ENCODE peak calls at places on chromosome 3, in eight cellular contexts. X is HepG2, K is lower lobe of right lung, P is astrocyte, T is foreskin fibroblast, A is mucosa of descending colon, C is colonic mucosa, H is psoas muscle. U is an unnamed sample.

GRCh38 chr3:102129774-102130608 is 280.7 kb downstream of the NFKBIZ start:
- DNase-seq in A (no peak), C (no peak), H (no peak), X (no peak), P (peak), T (peak), K (no peak), U (peak)

GRCh38 chr3:49799105-49799504 is 568 bp downstream of the CDHR4 start:
- DNase-seq in K (no peak), P (no peak), C (no peak), H (no peak), X (no peak), A (peak), T (no peak), U (no peak)

GRCh38 chr3:58994746-58995330 is 55.0 kb downstream of the CFAP20DC start:
- DNase-seq in X (peak), A (no peak), H (no peak), P (peak), T (peak), K (no peak), C (peak), U (peak)

GRCh38 chr3:61997112-61997511 is 376.2 kb downstream of the FEZF2 start:
- DNase-seq in K (no peak), A (no peak), T (peak), P (no peak), H (no peak), C (no peak), X (no peak), U (no peak)

GRCh38 chr3:9153763-9154601 is 95.5 kb downstream of the SRGAP3 start:
- DNase-seq in C (no peak), T (peak), X (no peak), A (no peak), K (no peak), H (peak), P (peak), U (no peak)

GRCh38 chr3:25830373-25831305 is 40.7 kb downstream of the OXSM start:
- DNase-seq in T (no peak), C (no peak), K (no peak), P (no peak), X (no peak), A (no peak), H (no peak), U (no peak)

GRCh38 chr3:105166893-105167292 is 199.8 kb upstream of the ALCAM start:
- DNase-seq in A (no peak), K (no peak), P (peak), T (no peak), H (no peak), C (no peak), X (no peak), U (peak)

GRCh38 chr3:125353128-125353527 is 22.0 kb downstream of the ZNF148 start:
- DNase-seq in A (no peak), T (peak), H (no peak), P (no peak), K (no peak), X (no peak), C (no peak), U (no peak)

GRCh38 chr3:47896736-47897135 is 93.8 kb downstream of the DHX30 start:
- DNase-seq in X (no peak), C (no peak), T (no peak), A (no peak), P (no peak), H (no peak), K (no peak), U (no peak)

GRCh38 chr3:16124636-16125035 is 49.8 kb upstream of the GALNT15 start:
- DNase-seq in X (no peak), T (peak), C (no peak), A (no peak), P (peak), K (no peak), H (no peak), U (peak)

GRCh38 chr3:151890721-151891141 is 17.3 kb downstream of the SUCNR1 start:
- DNase-seq in P (peak), K (no peak), T (no peak), X (no peak), A (no peak), C (no peak), H (no peak), U (peak)

GRCh38 chr3:158471639-158472294 is 99.2 kb upstream of the MLF1 start:
- DNase-seq in C (no peak), H (no peak), P (peak), A (no peak), K (no peak), T (peak), X (peak), U (peak)

GRCh38 chr3:39639344-39640236 is 169.8 kb upstream of the MYRIP start:
- DNase-seq in A (no peak), H (no peak), T (peak), C (no peak), K (no peak), P (peak), X (peak), U (peak)

GRCh38 chr3:128875556-128876120 is 3.8 kb upstream of the ACAD9 start:
- DNase-seq in A (peak), C (peak), K (peak), H (no peak), T (peak), X (peak), P (no peak), U (peak)

GRCh38 chr3:114418724-114419543 is 125.1 kb downstream of the TIGIT start:
- DNase-seq in P (peak), T (peak), X (peak), H (no peak), K (no peak), C (no peak), A (no peak), U (peak)

GRCh38 chr3:148955544-148956346 is 35.6 kb upstream of the GYG1 start:
- DNase-seq in A (no peak), C (peak), X (peak), K (no peak), H (peak), P (peak), T (peak), U (peak)

GRCh38 chr3:170012683-170013400 is 25.0 kb upstream of the GPR160 start:
- DNase-seq in K (no peak), H (no peak), X (peak), A (no peak), C (peak), T (no peak), P (no peak), U (no peak)

GRCh38 chr3:69116162-69116561 is 6.2 kb downstream of the LMOD3 start:
- DNase-seq in X (no peak), H (no peak), C (no peak), A (no peak), P (no peak), K (no peak), T (no peak), U (no peak)

GRCh38 chr3:122350814-122351418 is 25.9 kb downstream of the CSTA start:
- DNase-seq in A (peak), X (no peak), H (no peak), C (peak), T (peak), K (no peak), P (peak), U (peak)

GRCh38 chr3:31840252-31840651 is 140.8 kb downstream of the OSBPL10 start:
- DNase-seq in X (no peak), A (no peak), T (no peak), P (no peak), K (no peak), H (no peak), C (no peak), U (no peak)

GRCh38 chr3:54123538-54124196 is 1.3 kb downstream of the CACNA2D3 start:
- DNase-seq in A (no peak), C (no peak), H (no peak), K (no peak), T (peak), P (peak), X (no peak), U (no peak)

GRCh38 chr3:77207753-77208152 is 167.9 kb downstream of the ROBO2 start:
- DNase-seq in C (no peak), X (no peak), H (no peak), K (no peak), P (no peak), A (no peak), T (no peak), U (no peak)

GRCh38 chr3:181933052-181933618 is 221.4 kb downstream of the SOX2 start:
- DNase-seq in A (no peak), P (no peak), T (no peak), K (no peak), C (no peak), X (no peak), H (no peak), U (no peak)

GRCh38 chr3:57446318-57446841 is 97.8 kb downstream of the DNAH12 start:
- DNase-seq in C (no peak), X (no peak), P (peak), A (no peak), H (no peak), K (no peak), T (peak), U (peak)

DNA sequence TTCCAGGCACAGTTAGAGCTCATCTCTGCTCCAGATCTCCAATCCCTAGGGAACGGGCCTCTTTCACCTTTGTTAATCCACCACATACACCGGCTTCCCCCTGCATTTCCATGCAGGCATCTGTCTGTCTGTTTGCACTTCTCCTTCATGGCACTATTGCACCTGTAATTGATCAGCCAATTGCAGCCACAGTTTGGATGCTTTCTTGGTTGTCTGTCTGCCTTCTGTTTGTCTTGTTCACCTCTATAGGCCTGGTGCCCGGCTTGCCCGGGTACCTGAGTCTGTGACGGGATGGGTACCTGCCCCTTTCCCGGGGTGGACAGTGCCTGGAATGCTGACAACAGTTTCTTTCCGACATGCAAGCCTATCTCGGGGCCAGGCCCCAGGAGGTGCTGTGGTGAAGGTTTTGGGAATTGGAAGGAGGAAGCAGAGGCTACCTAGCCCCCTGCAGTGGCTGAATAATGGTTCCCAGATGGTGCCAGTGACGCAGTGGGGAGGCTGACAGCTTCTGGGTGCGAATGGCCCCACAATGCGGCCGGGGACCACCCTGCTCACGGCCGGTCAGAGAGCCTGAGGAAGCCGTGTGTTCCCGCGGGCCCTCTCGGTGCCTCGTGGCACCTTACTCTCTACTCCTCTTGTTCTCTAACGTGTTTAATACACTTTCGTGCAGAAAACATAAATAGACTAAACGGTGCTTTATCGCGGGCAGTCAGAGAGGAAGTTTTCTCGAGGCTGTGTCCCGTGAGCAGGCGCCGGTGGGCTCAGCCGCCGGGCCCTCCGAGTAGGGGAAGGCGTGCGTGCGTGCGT is 31.3 kb upstream of the RAB6B start:
- DNase-seq in H (no peak), A (no peak), X (no peak), C (peak), T (no peak), K (no peak), P (no peak), U (no peak)
- H3K4me3 ChIP-seq in H (peak), A (no peak), X (peak), C (peak), T (peak), K (peak), P (peak), U (peak)

DNA sequence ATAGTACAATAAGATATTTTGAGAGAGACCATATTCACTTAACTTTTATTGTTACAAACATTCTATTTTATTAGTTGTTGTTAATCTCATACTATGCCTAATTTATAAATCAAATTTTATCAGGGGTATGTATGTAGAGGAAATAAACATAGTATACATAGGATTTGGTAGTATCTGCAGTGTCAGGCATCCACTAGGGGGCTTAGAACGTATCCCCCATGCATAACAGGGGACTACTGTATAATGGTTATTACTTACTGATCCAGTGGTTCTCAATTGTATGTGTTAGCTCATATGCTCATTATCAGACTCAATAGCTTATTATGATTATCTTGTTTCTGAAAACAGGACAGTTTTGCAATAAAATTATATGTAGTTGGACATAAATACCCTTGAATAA is 27.6 kb downstream of the CMC1 start:
- DNase-seq in A (no peak), T (no peak), P (no peak), X (no peak), H (no peak), C (no peak), K (no peak), U (no peak)
- TF ChIP-seq CTCF in A (no peak), T (peak), P (no peak), X (no peak), H (no peak), C (no peak), K (no peak), U (peak)

GRCh38 chr3:187288176-187288893 is 3.2 kb downstream of the MASP1 start:
- DNase-seq in P (no peak), H (no peak), K (no peak), X (no peak), T (no peak), C (no peak), A (no peak), U (no peak)

GRCh38 chr3:187291001-187291511 is 481 bp downstream of the MASP1 start:
- DNase-seq in H (no peak), A (no peak), K (no peak), C (no peak), X (no peak), T (peak), P (peak), U (peak)

GRCh38 chr3:187292186-187292585 is 649 bp upstream of the MASP1 start:
- DNase-seq in X (no peak), C (no peak), T (no peak), A (no peak), H (no peak), K (no peak), P (no peak), U (no peak)

GRCh38 chr3:187291512-187292132 is at the start of gene MASP1:
- DNase-seq in T (peak), C (no peak), P (no peak), H (peak), A (no peak), K (no peak), X (peak), U (no peak)

DNA sequence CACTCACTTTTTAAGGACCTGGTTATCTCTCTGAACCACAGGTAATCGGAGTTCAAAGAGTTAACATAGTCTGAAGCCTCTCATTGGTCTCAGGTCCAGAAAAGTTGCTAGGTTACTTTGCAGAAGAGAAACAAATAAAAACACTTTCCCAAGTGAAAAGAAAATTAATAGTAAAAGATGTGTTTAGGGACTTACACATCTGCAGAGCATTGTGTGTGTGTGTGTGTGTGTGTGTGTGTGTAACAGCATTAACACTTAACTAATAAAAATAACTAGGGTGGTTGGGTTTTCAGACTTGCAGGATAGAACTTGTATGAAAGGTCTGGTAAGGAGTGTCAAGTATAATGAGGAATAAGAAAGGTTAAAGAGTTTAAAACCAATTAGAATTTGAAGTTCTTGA is 976 bp downstream of the MASP1 start:
- DNase-seq in T (no peak), P (no peak), C (no peak), H (no peak), X (no peak), A (no peak), K (no peak), U (no peak)
- H3K4me3 ChIP-seq in T (peak), P (no peak), C (peak), H (no peak), X (peak), A (no peak), K (no peak), U (no peak)

GRCh38 chr3:127800508-127800907 is 21.8 kb downstream of the MGLL start:
- DNase-seq in P (peak), T (peak), K (no peak), A (no peak), C (no peak), X (no peak), H (no peak), U (peak)
- TF ChIP-seq CTCF in P (no peak), T (no peak), K (no peak), A (no peak), C (no peak), X (no peak), H (no peak), U (no peak)

GRCh38 chr3:147410518-147411234 is 1.5 kb downstream of the ZIC1 start:
- DNase-seq in H (no peak), K (no peak), X (no peak), C (no peak), A (no peak), T (peak), P (peak), U (peak)
- H3K4me3 ChIP-seq in H (peak), K (peak), X (no peak), C (peak), A (no peak), T (peak), P (peak), U (peak)

DNA sequence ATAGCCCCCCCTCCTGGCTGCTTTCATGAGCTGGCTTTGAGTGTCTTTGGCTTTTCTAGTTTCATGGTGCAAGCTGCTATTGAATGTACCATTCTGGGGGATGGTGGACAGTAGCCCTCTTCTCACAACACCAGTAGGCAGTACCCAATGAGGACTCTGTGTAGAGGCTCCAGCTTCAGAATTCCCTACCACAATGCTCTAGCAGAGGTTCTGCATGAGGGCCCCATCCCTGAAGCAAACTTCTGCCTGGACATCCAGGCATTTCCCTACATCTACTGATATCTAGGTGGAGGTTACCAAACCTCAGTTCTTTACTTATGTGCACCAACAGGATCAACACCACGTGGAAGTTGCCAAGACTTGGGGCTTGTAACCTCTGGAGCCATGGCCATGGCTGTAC is 1742.9 kb downstream of the SI start:
- DNase-seq in A (no peak), C (no peak), K (no peak), T (no peak), X (no peak), H (no peak), P (no peak), U (no peak)
- TF ChIP-seq CTCF in A (no peak), C (no peak), K (no peak), T (no peak), X (no peak), H (no peak), P (no peak), U (no peak)

GRCh38 chr3:53083496-53083895 is 37.6 kb upstream of the SFMBT1 start:
- DNase-seq in P (peak), H (no peak), A (no peak), X (no peak), C (no peak), T (peak), K (no peak), U (peak)
- H3K4me3 ChIP-seq in P (no peak), H (no peak), A (no peak), X (no peak), C (no peak), T (no peak), K (no peak), U (no peak)